ENCODE peak calls at places on chromosomes 5 and 9, in nine cellular contexts. B is uterus, P is fibroblast of lung, O is OCI-LY7, U is tibial nerve, C is sigmoid colon, J is stomach, M is lung, Y is kidney. T is an unnamed sample.

GRCh38 chr9:126379661-126380365 is 53.2 kb downstream of the MVB12B start:
- DNase-seq in J (no peak), P (no peak), C (no peak), O (no peak), B (no peak), Y (peak; percentile 5), U (no peak), M (no peak), T (no peak)

GRCh38 chr9:33453286-33453882 is 6.0 kb upstream of the AQP3 start:
- DNase-seq in Y (no peak), O (peak; percentile 29), P (no peak), C (no peak), M (no peak), U (no peak), J (no peak), B (no peak), T (no peak)

GRCh38 chr9:126160067-126160853 is 166.4 kb upstream of the MVB12B start:
- DNase-seq in U (no peak), P (no peak), Y (no peak), J (peak; percentile 10), O (no peak), M (peak; percentile 17), C (no peak), B (no peak), T (no peak)

GRCh38 chr9:88772602-88773001 is 218.7 kb upstream of the S1PR3 start:
- DNase-seq in P (no peak), Y (no peak), M (no peak), J (no peak), O (no peak), C (no peak), U (no peak), B (no peak), T (no peak)

GRCh38 chr9:98709968-98710965 is 1.5 kb upstream of the GABBR2 start:
- DNase-seq in U (no peak), B (no peak), C (no peak), Y (no peak), P (peak; percentile 74), J (no peak), O (no peak), M (no peak), T (peak; percentile 81)

GRCh38 chr9:126652140-126652558 is 38.4 kb downstream of the LMX1B start:
- DNase-seq in P (no peak), M (no peak), C (no peak), Y (no peak), U (no peak), B (no peak), O (no peak), J (peak; percentile 86), T (peak; percentile 79)

GRCh38 chr5:38208782-38209378 is 49.5 kb upstream of the EGFLAM start:
- DNase-seq in J (no peak), M (no peak), O (peak; percentile 16), Y (no peak), U (no peak), C (no peak), P (peak; percentile 51), B (no peak), T (peak; percentile 77)

GRCh38 chr9:94950733-94951590 is 224.5 kb downstream of the AOPEP start:
- DNase-seq in M (no peak), C (no peak), O (no peak), U (no peak), J (peak; percentile 58), B (no peak), P (peak; percentile 42), Y (no peak), T (peak; percentile 46)

GRCh38 chr5:107564896-107565295 is 105.8 kb downstream of the EFNA5 start:
- DNase-seq in B (no peak), J (no peak), M (no peak), Y (no peak), C (no peak), P (peak; percentile 69), O (no peak), U (no peak), T (no peak)

GRCh38 chr9:85897853-85898252 is 43.1 kb upstream of the NAA35 start:
- DNase-seq in O (no peak), B (no peak), M (no peak), J (no peak), P (no peak), U (no peak), C (no peak), Y (no peak), T (no peak)
- H3K27ac ChIP-seq in O (no peak overlapping the region), B (no peak overlapping the region), M (no peak overlapping the region), J (no peak overlapping the region), P (no peak overlapping the region), U (no peak overlapping the region), C (no peak overlapping the region), Y (no peak overlapping the region), T (no peak overlapping the region)

DNA sequence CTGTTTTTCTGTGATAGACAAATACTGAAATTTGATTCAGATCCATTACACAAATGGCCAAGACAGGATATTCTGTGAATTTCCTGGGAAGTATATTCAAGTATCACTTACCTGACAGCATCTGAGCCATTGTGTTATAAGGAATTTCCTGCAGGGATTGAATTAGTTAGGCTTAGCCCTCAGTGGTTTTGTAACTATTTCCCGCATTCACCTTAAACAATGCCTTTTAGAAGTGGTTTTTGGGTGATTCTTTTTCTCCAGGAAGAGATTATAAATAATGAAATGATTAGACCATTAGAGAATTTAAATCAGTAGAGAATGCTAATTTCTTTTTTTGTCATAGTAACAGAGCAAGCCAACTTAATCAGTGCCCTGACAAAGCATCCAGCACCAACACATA is 30.6 kb downstream of the ITGA1 start:
- DNase-seq in C (no peak), M (no peak), B (no peak), O (no peak), U (no peak), J (no peak), Y (no peak), P (no peak), T (no peak)
- H3K4me1 ChIP-seq in C (peaks cover 71% of the 10 kb centered on the region), M (peaks cover 9% of the 10 kb centered on the region), B (peaks cover 5% of the 10 kb centered on the region), O (no peaks in the 10 kb centered on the region), U (peaks cover 11% of the 10 kb centered on the region), J (no peaks in the 10 kb centered on the region), Y (peaks cover 6% of the 10 kb centered on the region), P (peaks cover 10% of the 10 kb centered on the region), T (no peaks in the 10 kb centered on the region)

GRCh38 chr5:140560227-140560626 is 3.0 kb upstream of the SRA1 start:
- DNase-seq in Y (peak; percentile 67), C (peak; percentile 59), U (no peak), J (no peak), B (no peak), M (no peak), P (no peak), O (no peak), T (no peak)
- TF ChIP-seq CTCF in Y (no peak), C (no peak), U (no peak), J (no peak), B (no peak), M (no peak), P (no peak), O (no peak), T (peak; percentile 48)

GRCh38 chr5:77156379-77156778 is 54.1 kb upstream of the PDE8B start:
- DNase-seq in P (no peak), J (no peak), U (no peak), Y (no peak), C (no peak), M (no peak), B (no peak), O (no peak), T (no peak)
- H3K27ac ChIP-seq in P (no peak overlapping the region), J (no peak overlapping the region), U (peak overlapping the region; percentile 50), Y (no peak overlapping the region), C (no peak overlapping the region), M (no peak overlapping the region), B (no peak overlapping the region), O (no peak overlapping the region), T (no peak overlapping the region)

GRCh38 chr5:96655506-96655905 is 6.7 kb upstream of the CAST start:
- DNase-seq in P (peak; percentile 68), C (no peak), B (no peak), M (no peak), J (no peak), O (no peak), Y (no peak), U (no peak), T (no peak)
- H3K4me1 ChIP-seq in P (peaks cover 12% of the 10 kb centered on the region), C (peaks cover 7% of the 10 kb centered on the region), B (no peaks in the 10 kb centered on the region), M (no peaks in the 10 kb centered on the region), J (peaks cover 8% of the 10 kb centered on the region), O (peaks cover 5% of the 10 kb centered on the region), Y (peaks cover 2% of the 10 kb centered on the region), U (no peaks in the 10 kb centered on the region), T (no peaks in the 10 kb centered on the region)

GRCh38 chr5:40288791-40289475 is 390.8 kb upstream of the PTGER4 start:
- DNase-seq in O (no peak), Y (peak; percentile 71), C (no peak), M (no peak), J (no peak), U (no peak), P (peak; percentile 11), B (no peak), T (no peak)
- TF ChIP-seq CTCF in O (no peak), Y (peak; percentile 23), C (no peak), M (no peak), J (no peak), U (no peak), P (peak; percentile 22), B (no peak), T (peak; percentile 66)

GRCh38 chr9:136090060-136090735 is 4.9 kb downstream of the NACC2 start:
- DNase-seq in U (no peak), Y (peak; percentile 61), M (no peak), C (peak; percentile 71), O (no peak), P (no peak), J (no peak), B (no peak), T (no peak)
- H3K27ac ChIP-seq in U (peak overlapping the region; percentile 98), Y (peak overlapping the region; percentile 32), M (peak overlapping the region; percentile 17), C (peak overlapping the region; percentile 97), O (no peak overlapping the region), P (no peak overlapping the region), J (peak overlapping the region; percentile 95), B (peak overlapping the region; percentile 93), T (no peak overlapping the region)

GRCh38 chr5:11023970-11024369 is 262.9 kb upstream of the DAP start:
- DNase-seq in Y (no peak), C (no peak), M (peak; percentile 1), U (no peak), J (no peak), B (no peak), O (no peak), P (no peak), T (no peak)

GRCh38 chr5:11027660-11028059 is 266.6 kb upstream of the DAP start:
- DNase-seq in Y (no peak), C (no peak), M (no peak), O (no peak), U (no peak), J (no peak), P (no peak), B (no peak), T (no peak)

DNA sequence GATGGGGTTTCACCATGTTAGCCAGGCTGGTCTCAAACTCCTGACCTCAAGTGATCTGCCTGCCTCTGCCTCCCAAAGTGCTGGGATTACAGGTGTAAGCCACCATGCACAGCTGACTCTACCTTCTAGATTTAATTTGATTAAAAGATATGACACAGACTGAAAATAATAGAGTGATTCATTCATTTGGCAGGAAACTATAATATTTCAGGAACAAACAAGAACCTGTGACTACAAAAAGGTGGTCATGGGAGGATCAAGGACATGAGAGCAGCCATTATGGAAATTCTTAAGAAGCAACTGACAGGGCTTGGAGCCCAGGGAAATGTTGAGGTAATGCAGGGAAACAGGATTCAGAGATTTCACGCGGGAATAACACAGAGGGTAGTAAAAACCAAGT is 265.5 kb upstream of the DAP start:
- DNase-seq in Y (no peak), P (no peak), J (no peak), U (no peak), C (no peak), M (no peak), B (no peak), O (no peak), T (no peak)
- H3K4me1 ChIP-seq in Y (no peaks in the 10 kb centered on the region), P (no peaks in the 10 kb centered on the region), J (no peaks in the 10 kb centered on the region), U (no peaks in the 10 kb centered on the region), C (no peaks in the 10 kb centered on the region), M (peaks cover 9% of the 10 kb centered on the region), B (no peaks in the 10 kb centered on the region), O (no peaks in the 10 kb centered on the region), T (no peaks in the 10 kb centered on the region)